ENCODE peak calls at places on chromosomes 4 and X, in ten cellular contexts. L, D, Y, T, F, H, J, V, Z and G are unnamed samples.
A peak's percentile ranks its signal among the peaks of the same experiment; 100 is the strongest.

GRCh38 chr4:2461246-2461960 is 7.5 kb upstream of the RNF4 start:
- DNase-seq in L (peak; percentile 87), D (no peak), Y (no peak), T (no peak), F (no peak), H (no peak), J (no peak), V (no peak), Z (no peak), G (no peak)

GRCh38 chr4:53477038-53477565 is 99.7 kb downstream of the FIP1L1 start:
- DNase-seq in L (no peak), D (no peak), Y (no peak), T (no peak), F (no peak), H (no peak), J (no peak), V (no peak), Z (no peak), G (no peak)

GRCh38 chr4:86306816-86307215 is 53.0 kb downstream of the MAPK10 start:
- DNase-seq in L (peak; percentile 63), D (no peak), Y (no peak), T (no peak), F (peak; percentile 85), H (no peak), J (no peak), V (peak; percentile 90), Z (peak; percentile 62), G (no peak)

GRCh38 chrX:141936080-141936479 is 32.4 kb downstream of the MAGEC1 start:
- DNase-seq in L (no peak), D (no peak), Y (peak; percentile 16), T (no peak), F (peak; percentile 25), H (no peak), J (no peak), V (no peak), Z (peak; percentile 0), G (no peak)

GRCh38 chrX:136028383-136028984 is 43.2 kb downstream of the SLC9A6 start:
- DNase-seq in L (no peak), D (no peak), Y (peak; percentile 55), T (no peak), F (peak; percentile 81), H (no peak), J (no peak), V (peak; percentile 83), Z (peak; percentile 70), G (no peak)

GRCh38 chr4:1802151-1802715 is 9.1 kb downstream of the FGFR3 start:
- DNase-seq in L (no peak), D (no peak), Y (no peak), T (no peak), F (peak; percentile 38), H (no peak), J (no peak), V (peak; percentile 75), Z (peak; percentile 34), G (peak; percentile 71)

GRCh38 chrX:94830717-94831116 is 1156.7 kb downstream of the FAM133A start:
- DNase-seq in L (no peak), D (no peak), Y (no peak), T (no peak), F (no peak), H (no peak), J (no peak), V (no peak), Z (no peak), G (no peak)

GRCh38 chrX:41313419-41313818 is 20.5 kb upstream of the DDX3X start:
- DNase-seq in L (peak; percentile 73), D (no peak), Y (no peak), T (no peak), F (peak; percentile 77), H (no peak), J (no peak), V (no peak), Z (no peak), G (no peak)

GRCh38 chrX:38206036-38206435 is 14.6 kb downstream of the SRPX start:
- DNase-seq in L (no peak), D (no peak), Y (no peak), T (no peak), F (peak; percentile 18), H (no peak), J (no peak), V (no peak), Z (no peak), G (no peak)

DNA sequence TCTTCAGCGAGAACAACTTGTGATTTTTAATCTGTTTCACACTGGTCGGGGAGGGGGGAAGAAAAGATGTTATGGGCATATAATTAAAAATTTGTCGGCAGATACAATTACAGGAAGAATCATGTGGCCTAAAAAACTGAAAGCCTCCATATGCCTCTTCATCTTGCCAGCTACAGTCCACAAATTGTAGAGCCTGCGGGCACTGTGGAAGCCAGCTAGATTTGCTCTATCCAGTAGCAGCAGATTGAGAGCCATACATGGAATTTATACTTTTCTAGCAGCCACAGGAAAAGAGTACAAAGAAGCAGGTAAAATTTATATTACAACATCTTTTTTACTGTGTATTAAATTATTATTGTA is 147.3 kb downstream of the TBL1X start:
- DNase-seq in L (no peak), D (no peak), Y (no peak), T (no peak), F (no peak), H (no peak), J (no peak), V (no peak), Z (no peak), G (no peak)
- H3K4me3 ChIP-seq in L (no peak overlapping the region), D (no peak overlapping the region), Y (no peak overlapping the region), T (no peak overlapping the region), F (no peak overlapping the region), H (no peak overlapping the region), J (no peak overlapping the region), V (no peak overlapping the region), Z (no peak overlapping the region), G (no peak overlapping the region)

DNA sequence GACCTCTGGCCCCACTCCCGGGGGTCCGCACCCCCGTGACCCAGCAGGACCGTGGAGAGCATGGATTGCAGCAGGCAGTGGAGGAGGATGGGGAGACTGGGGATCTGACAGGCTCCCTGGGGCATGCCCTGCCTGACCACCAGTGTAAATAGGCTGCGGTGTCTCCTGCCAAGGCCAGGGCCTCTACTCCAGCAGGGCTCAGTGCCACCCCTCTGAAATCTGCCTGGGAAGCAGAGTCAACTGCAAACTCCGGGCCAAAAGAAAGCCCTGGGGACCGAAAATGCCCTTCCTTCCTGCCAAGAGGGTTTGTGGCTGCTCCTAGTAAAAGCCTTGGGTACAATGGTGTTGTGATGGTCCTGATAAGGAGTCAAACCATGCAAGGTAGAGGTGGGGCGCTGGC is 6.4 kb downstream of the ADRA2C start:
- DNase-seq in L (no peak), D (no peak), Y (no peak), T (no peak), F (no peak), H (no peak), J (no peak), V (no peak), Z (no peak), G (no peak)
- H3K4me1 ChIP-seq in L (no peaks in the 10 kb centered on the region), D (no peaks in the 10 kb centered on the region), Y (no peaks in the 10 kb centered on the region), T (peaks cover 15% of the 10 kb centered on the region), F (no peaks in the 10 kb centered on the region), H (no peaks in the 10 kb centered on the region), J (no peaks in the 10 kb centered on the region), V (no peaks in the 10 kb centered on the region), Z (peaks cover 9% of the 10 kb centered on the region), G (no peaks in the 10 kb centered on the region)

GRCh38 chr4:164373021-164373420 is 380.9 kb upstream of the SMIM31 start:
- DNase-seq in L (no peak), D (no peak), Y (no peak), T (no peak), F (no peak), H (no peak), J (no peak), V (no peak), Z (no peak), G (no peak)

GRCh38 chr4:164368894-164369293 is 385.0 kb upstream of the SMIM31 start:
- DNase-seq in L (no peak), D (no peak), Y (no peak), T (no peak), F (no peak), H (no peak), J (no peak), V (no peak), Z (no peak), G (no peak)
- H3K4me3 ChIP-seq in L (no peak overlapping the region), D (no peak overlapping the region), Y (no peak overlapping the region), T (no peak overlapping the region), F (no peak overlapping the region), H (no peak overlapping the region), J (no peak overlapping the region), V (no peak overlapping the region), Z (no peak overlapping the region), G (no peak overlapping the region)

GRCh38 chrX:107562482-107562881 is 65.8 kb upstream of the PRPS1 start:
- DNase-seq in L (peak; percentile 79), D (no peak), Y (no peak), T (no peak), F (peak; percentile 30), H (no peak), J (no peak), V (no peak), Z (peak; percentile 64), G (no peak)
- H3K4me1 ChIP-seq in L (peaks cover 40% of the 10 kb centered on the region), D (no peaks in the 10 kb centered on the region), Y (no peaks in the 10 kb centered on the region), T (peaks cover 4% of the 10 kb centered on the region), F (peaks cover 2% of the 10 kb centered on the region), H (no peaks in the 10 kb centered on the region), J (no peaks in the 10 kb centered on the region), V (peaks cover 5% of the 10 kb centered on the region), Z (peaks cover 3% of the 10 kb centered on the region), G (no peaks in the 10 kb centered on the region)